ENCODE peak calls at places on chromosome 9, in ten cellular contexts. Q, M, K, D, A, H, X, W, R and F are unnamed samples.

GRCh38 chr9:107711528-107711927 is 222.0 kb upstream of the KLF4 start:
- DNase-seq in Q (no peak), M (peak), K (no peak), D (no peak), A (peak), H (no peak), X (peak), W (no peak), R (peak), F (peak)

GRCh38 chr9:70924905-70925547 is 196.4 kb downstream of the TRPM3 start:
- DNase-seq in Q (no peak), M (peak), K (no peak), D (peak), A (no peak), H (peak), X (peak), W (no peak), R (peak), F (peak)

GRCh38 chr9:110954822-110955291 is 83.4 kb downstream of the LPAR1 start:
- DNase-seq in Q (no peak), M (no peak), K (no peak), D (no peak), A (no peak), H (no peak), X (no peak), W (no peak), R (no peak), F (no peak)

GRCh38 chr9:99103909-99104458 is 929 bp upstream of the TGFBR1 start:
- DNase-seq in Q (no peak), M (peak), K (no peak), D (no peak), A (peak), H (peak), X (no peak), W (no peak), R (no peak), F (no peak)

GRCh38 chr9:1738511-1739100 is 276.5 kb upstream of the SMARCA2 start:
- DNase-seq in Q (no peak), M (no peak), K (no peak), D (no peak), A (no peak), H (no peak), X (no peak), W (no peak), R (no peak), F (no peak)

GRCh38 chr9:6525326-6526040 is 112.5 kb downstream of the UHRF2 start:
- DNase-seq in Q (no peak), M (no peak), K (no peak), D (no peak), A (no peak), H (no peak), X (no peak), W (no peak), R (no peak), F (no peak)

GRCh38 chr9:75548871-75549270 is 341.6 kb upstream of the PCSK5 start:
- DNase-seq in Q (no peak), M (no peak), K (no peak), D (no peak), A (no peak), H (no peak), X (no peak), W (no peak), R (no peak), F (no peak)

GRCh38 chr9:128244443-128245226 is 31.2 kb downstream of the GOLGA2 start:
- DNase-seq in Q (no peak), M (no peak), K (no peak), D (no peak), A (peak), H (peak), X (no peak), W (no peak), R (no peak), F (no peak)

GRCh38 chr9:128685022-128685332 is 4.0 kb upstream of the SET start:
- DNase-seq in Q (no peak), M (no peak), K (no peak), D (no peak), A (no peak), H (no peak), X (no peak), W (no peak), R (no peak), F (no peak)

GRCh38 chr9:111036068-111036789 is 2.0 kb downstream of the LPAR1 start:
- DNase-seq in Q (no peak), M (peak), K (no peak), D (no peak), A (peak), H (peak), X (no peak), W (no peak), R (no peak), F (peak)

GRCh38 chr9:104747245-104747564 is 278 bp upstream of the NIPSNAP3A start:
- DNase-seq in Q (no peak), M (no peak), K (no peak), D (no peak), A (no peak), H (no peak), X (no peak), W (no peak), R (no peak), F (no peak)

GRCh38 chr9:13862562-13862961 is 451.4 kb downstream of the NFIB start:
- DNase-seq in Q (no peak), M (no peak), K (no peak), D (no peak), A (no peak), H (no peak), X (no peak), W (no peak), R (no peak), F (no peak)

GRCh38 chr9:129752915-129753724 is at the start of gene PTGES:
- DNase-seq in Q (no peak), M (peak), K (no peak), D (no peak), A (peak), H (peak), X (peak), W (peak), R (peak), F (peak)

GRCh38 chr9:21160178-21160577 is 6.3 kb downstream of the IFNA21 start:
- DNase-seq in Q (no peak), M (no peak), K (no peak), D (no peak), A (no peak), H (no peak), X (peak), W (no peak), R (peak), F (peak)

GRCh38 chr9:135884328-135885035 is 22.9 kb downstream of the CAMSAP1 start:
- DNase-seq in Q (no peak), M (no peak), K (no peak), D (no peak), A (no peak), H (no peak), X (peak), W (no peak), R (no peak), F (no peak)

GRCh38 chr9:129348890-129349570 is 171.0 kb upstream of the IER5L start:
- DNase-seq in Q (no peak), M (no peak), K (no peak), D (no peak), A (no peak), H (peak), X (no peak), W (no peak), R (no peak), F (no peak)

GRCh38 chr9:137694962-137695875 is 76.4 kb downstream of the EHMT1 start:
- DNase-seq in Q (no peak), M (no peak), K (no peak), D (no peak), A (no peak), H (peak), X (no peak), W (no peak), R (peak), F (peak)

GRCh38 chr9:121736147-121736721 is 84.8 kb downstream of the DAB2IP start:
- DNase-seq in Q (no peak), M (peak), K (no peak), D (no peak), A (peak), H (peak), X (no peak), W (no peak), R (peak), F (peak)

GRCh38 chr9:88821033-88821748 is 170.1 kb upstream of the S1PR3 start:
- DNase-seq in Q (no peak), M (no peak), K (no peak), D (no peak), A (no peak), H (no peak), X (no peak), W (no peak), R (no peak), F (no peak)

GRCh38 chr9:70413798-70414775 is at the start of gene KLF9:
- DNase-seq in Q (peak), M (peak), K (peak), D (peak), A (peak), H (peak), X (peak), W (peak), R (peak), F (peak)

GRCh38 chr9:114216081-114216480 is 60.7 kb downstream of the COL27A1 start:
- DNase-seq in Q (no peak), M (no peak), K (no peak), D (peak), A (peak), H (no peak), X (no peak), W (no peak), R (no peak), F (no peak)

GRCh38 chr9:124016152-124017063 is 4.8 kb downstream of the LHX2 start:
- DNase-seq in Q (no peak), M (no peak), K (no peak), D (no peak), A (no peak), H (peak), X (no peak), W (no peak), R (no peak), F (no peak)

GRCh38 chr9:127730799-127731410 is 4.2 kb downstream of the TOR2A start:
- DNase-seq in Q (no peak), M (no peak), K (no peak), D (no peak), A (no peak), H (no peak), X (no peak), W (no peak), R (no peak), F (no peak)

GRCh38 chr9:14127656-14128055 is 186.3 kb downstream of the NFIB start:
- DNase-seq in Q (no peak), M (no peak), K (no peak), D (no peak), A (no peak), H (no peak), X (no peak), W (no peak), R (no peak), F (no peak)

GRCh38 chr9:119284118-119284517 is 85.1 kb downstream of the BRINP1 start:
- DNase-seq in Q (no peak), M (no peak), K (no peak), D (no peak), A (no peak), H (peak), X (no peak), W (no peak), R (no peak), F (no peak)

GRCh38 chr9:89387970-89388867 is 69.9 kb downstream of the SECISBP2 start:
- DNase-seq in Q (no peak), M (peak), K (peak), D (no peak), A (peak), H (no peak), X (no peak), W (no peak), R (no peak), F (peak)

GRCh38 chr9:92728831-92729734 is 35.5 kb downstream of the BICD2 start:
- DNase-seq in Q (no peak), M (no peak), K (no peak), D (no peak), A (no peak), H (peak), X (no peak), W (no peak), R (no peak), F (no peak)

GRCh38 chr9:106869028-106869427 is 6.1 kb downstream of the ZNF462 start:
- DNase-seq in Q (no peak), M (no peak), K (no peak), D (no peak), A (no peak), H (no peak), X (no peak), W (no peak), R (no peak), F (no peak)

GRCh38 chr9:135130266-135130976 is 43.0 kb downstream of the OLFM1 start:
- DNase-seq in Q (no peak), M (peak), K (no peak), D (no peak), A (no peak), H (no peak), X (peak), W (no peak), R (peak), F (peak)